ENCODE peak calls at places on chromosomes 6 and 20, in ten cellular contexts. T is spleen, P is bronchial epithelial cell, D is hepatocyte, V is nephron progenitor cell, M is mucosa of descending colon, H is MCF 10A, W is astrocyte of the spinal cord, Z is DND-41, N is adrenal gland. U is an unnamed sample.

GRCh38 chr6:42720739-42721138 is 1.7 kb downstream of the PRPH2 start:
- DNase-seq in T (no peak), P (peak; percentile 74), D (no peak), V (no peak), M (no peak), H (no peak), W (peak; percentile 39), Z (no peak), N (no peak), U (no peak)

GRCh38 chr20:62066983-62067433 is 1.3 kb upstream of the TAF4 start:
- DNase-seq in T (peak; percentile 74), P (peak; percentile 15), D (peak; percentile 68), V (no peak), M (peak; percentile 56), H (no peak), W (no peak), Z (no peak), N (no peak), U (peak; percentile 36)

GRCh38 chr6:147322299-147323162 is 118.3 kb downstream of the STXBP5 start:
- DNase-seq in T (no peak), P (peak; percentile 51), D (no peak), V (no peak), M (no peak), H (peak; percentile 33), W (no peak), Z (no peak), N (no peak), U (peak; percentile 39)

GRCh38 chr20:3802524-3803239 is 6.6 kb downstream of the CDC25B start:
- DNase-seq in T (no peak), P (no peak), D (no peak), V (no peak), M (no peak), H (no peak), W (no peak), Z (no peak), N (no peak), U (no peak)

GRCh38 chr6:75065524-75065923 is 140.3 kb downstream of the COL12A1 start:
- DNase-seq in T (no peak), P (no peak), D (peak; percentile 25), V (peak; percentile 15), M (no peak), H (no peak), W (peak; percentile 93), Z (no peak), N (no peak), U (no peak)

GRCh38 chr6:152002306-152002705 is 194.8 kb downstream of the ESR1 start:
- DNase-seq in T (no peak), P (peak; percentile 5), D (no peak), V (no peak), M (no peak), H (no peak), W (no peak), Z (no peak), N (no peak), U (no peak)

GRCh38 chr20:64039293-64040160 is 3.5 kb downstream of the C20orf204 start:
- DNase-seq in T (no peak), P (no peak), D (no peak), V (no peak), M (no peak), H (no peak), W (no peak), Z (no peak), N (no peak), U (no peak)

GRCh38 chr6:92132446-92132845 is 1286.9 kb downstream of the EPHA7 start:
- DNase-seq in T (no peak), P (peak; percentile 48), D (peak; percentile 21), V (no peak), M (no peak), H (peak; percentile 90), W (no peak), Z (no peak), N (no peak), U (no peak)

GRCh38 chr20:13243826-13244376 is 22.8 kb downstream of the ISM1 start:
- DNase-seq in T (no peak), P (peak; percentile 90), D (peak; percentile 18), V (no peak), M (no peak), H (peak; percentile 62), W (no peak), Z (no peak), N (no peak), U (no peak)

DNA sequence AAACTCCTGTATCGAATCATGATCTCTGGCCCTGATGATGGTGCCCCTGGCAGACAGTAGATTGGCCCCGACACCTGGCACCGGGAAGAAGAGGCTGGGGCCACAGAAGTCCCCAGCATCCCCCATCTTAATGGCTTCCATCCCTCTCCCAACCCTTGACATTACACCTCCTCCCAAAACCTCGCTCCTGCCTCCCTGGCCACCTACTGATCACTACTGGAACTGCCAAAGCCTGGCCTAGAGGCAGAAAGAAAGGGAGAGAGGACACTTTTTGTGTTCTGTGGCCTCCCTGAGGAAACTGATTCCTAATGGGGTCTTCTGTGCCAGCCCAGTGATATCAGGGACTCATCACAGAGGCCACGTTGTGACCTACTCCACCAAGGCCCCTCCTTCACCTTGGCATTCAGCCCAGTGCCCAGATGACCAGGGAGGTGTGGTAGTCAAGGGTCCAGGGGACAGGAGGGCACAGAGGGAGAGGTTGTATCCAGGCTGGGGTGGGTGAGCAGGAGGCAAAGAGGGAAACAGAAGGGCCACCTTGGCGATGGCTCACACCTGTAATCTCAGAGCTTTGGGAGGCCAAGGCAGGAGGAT is 6.1 kb downstream of the C20orf173 start:
- DNase-seq in T (no peak), P (peak; percentile 12), D (no peak), V (peak; percentile 25), M (no peak), H (peak; percentile 43), W (no peak), Z (peak; percentile 50), N (no peak), U (peak; percentile 42)
- TF ChIP-seq CTCF in T (peak; percentile 67), P (peak; percentile 52), D (no peak), V (peak; percentile 36), M (no peak), H (peak; percentile 61), W (peak; percentile 68), Z (peak; percentile 68), N (peak; percentile 34), U (peak; percentile 49)

GRCh38 chr6:34090935-34091334 is 55.0 kb downstream of the GRM4 start:
- DNase-seq in T (no peak), P (no peak), D (no peak), V (no peak), M (no peak), H (no peak), W (no peak), Z (no peak), N (no peak), U (no peak)

GRCh38 chr6:34093854-34094430 is 51.9 kb downstream of the GRM4 start:
- DNase-seq in T (no peak), P (no peak), D (no peak), V (no peak), M (no peak), H (no peak), W (no peak), Z (no peak), N (no peak), U (no peak)

GRCh38 chr6:34092631-34093030 is 53.3 kb downstream of the GRM4 start:
- DNase-seq in T (no peak), P (no peak), D (no peak), V (no peak), M (no peak), H (no peak), W (no peak), Z (no peak), N (no peak), U (no peak)

GRCh38 chr6:34093206-34093605 is 52.7 kb downstream of the GRM4 start:
- DNase-seq in T (no peak), P (no peak), D (no peak), V (no peak), M (no peak), H (no peak), W (no peak), Z (no peak), N (no peak), U (no peak)

DNA sequence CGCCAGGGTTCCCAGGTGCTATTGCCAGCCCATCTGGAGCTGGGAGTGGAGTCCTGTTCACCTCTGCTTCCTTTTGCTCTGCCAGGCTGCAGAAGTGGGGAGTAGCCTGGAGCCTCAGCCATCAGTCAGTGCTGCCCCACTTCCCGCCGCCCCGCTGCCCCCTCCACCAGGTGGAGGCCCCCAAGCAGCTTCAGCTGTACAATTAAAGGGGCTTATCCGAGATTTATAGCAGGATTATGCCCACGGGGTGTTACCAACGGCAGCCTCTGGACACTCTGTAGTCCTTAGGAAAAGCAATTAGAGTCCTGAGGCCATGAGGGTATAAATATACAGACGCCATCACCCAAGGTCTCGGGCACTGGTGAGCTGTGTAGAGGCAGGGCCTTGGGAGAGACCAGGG is 55.4 kb downstream of the GRM4 start:
- DNase-seq in T (no peak), P (no peak), D (no peak), V (no peak), M (no peak), H (no peak), W (no peak), Z (no peak), N (no peak), U (no peak)
- TF ChIP-seq CTCF in T (no peak), P (no peak), D (no peak), V (no peak), M (no peak), H (no peak), W (no peak), Z (no peak), N (no peak), U (no peak)

GRCh38 chr20:53855733-53856132 is 214.7 kb downstream of the BCAS1 start:
- DNase-seq in T (no peak), P (no peak), D (no peak), V (no peak), M (no peak), H (no peak), W (no peak), Z (no peak), N (no peak), U (no peak)

GRCh38 chr20:53853451-53853713 is 217.0 kb downstream of the BCAS1 start:
- DNase-seq in T (no peak), P (no peak), D (no peak), V (no peak), M (no peak), H (no peak), W (no peak), Z (no peak), N (no peak), U (no peak)

GRCh38 chr20:53852025-53852424 is 218.4 kb downstream of the BCAS1 start:
- DNase-seq in T (no peak), P (no peak), D (no peak), V (no peak), M (no peak), H (no peak), W (no peak), Z (no peak), N (no peak), U (no peak)

GRCh38 chr20:53850318-53850717 is 220.1 kb downstream of the BCAS1 start:
- DNase-seq in T (no peak), P (no peak), D (no peak), V (no peak), M (no peak), H (no peak), W (no peak), Z (no peak), N (no peak), U (no peak)

GRCh38 chr20:53852691-53853450 is 217.5 kb downstream of the BCAS1 start:
- DNase-seq in T (no peak), P (no peak), D (no peak), V (no peak), M (no peak), H (no peak), W (no peak), Z (no peak), N (no peak), U (no peak)
- TF ChIP-seq CTCF in T (no peak), P (no peak), D (no peak), V (no peak), M (no peak), H (no peak), W (no peak), Z (no peak), N (no peak), U (no peak)

GRCh38 chr6:79694623-79695311 is 63.6 kb downstream of the SH3BGRL2 start:
- DNase-seq in T (no peak), P (peak; percentile 8), D (no peak), V (no peak), M (no peak), H (no peak), W (no peak), Z (no peak), N (no peak), U (no peak)
- TF ChIP-seq CTCF in T (no peak), P (peak; percentile 62), D (peak; percentile 7), V (peak; percentile 23), M (no peak), H (no peak), W (peak; percentile 37), Z (no peak), N (no peak), U (no peak)